ENCODE peak calls at places on chromosomes 6 and 20, in seven cellular contexts. F, M, O, E, X, C and J are unnamed samples.

GRCh38 chr20:41408131-41408789 is 41.6 kb upstream of the EMILIN3 start:
- DNase-seq in F (peak), M (no peak), O (no peak), E (no peak), X (no peak), C (no peak), J (peak)

GRCh38 chr20:57059055-57059617 is 207.3 kb downstream of the BMP7 start:
- DNase-seq in F (no peak), M (no peak), O (no peak), E (no peak), X (no peak), C (no peak), J (no peak)

GRCh38 chr6:44057931-44058616 is 69.2 kb downstream of the MRPL14 start:
- DNase-seq in F (no peak), M (no peak), O (no peak), E (no peak), X (peak), C (no peak), J (no peak)

GRCh38 chr20:11880694-11881093 is 37.0 kb upstream of the BTBD3 start:
- DNase-seq in F (no peak), M (no peak), O (no peak), E (no peak), X (no peak), C (no peak), J (no peak)

GRCh38 chr6:104483225-104483834 is 376.4 kb downstream of the HACE1 start:
- DNase-seq in F (no peak), M (peak), O (peak), E (peak), X (peak), C (peak), J (no peak)

GRCh38 chr6:99114769-99115406 is 167.1 kb upstream of the FBXL4 start:
- DNase-seq in F (no peak), M (no peak), O (no peak), E (no peak), X (no peak), C (no peak), J (no peak)

GRCh38 chr6:35044145-35044745 is 96.9 kb downstream of the TCP11 start:
- DNase-seq in F (no peak), M (peak), O (no peak), E (no peak), X (no peak), C (no peak), J (peak)

GRCh38 chr6:70566751-70567382 is at the start of gene SDHAF4:
- DNase-seq in F (peak), M (peak), O (peak), E (peak), X (peak), C (peak), J (peak)

GRCh38 chr6:111195656-111196055 is 108.4 kb downstream of the SLC16A10 start:
- DNase-seq in F (no peak), M (no peak), O (no peak), E (no peak), X (peak), C (no peak), J (no peak)

GRCh38 chr20:24730750-24731149 is 218.3 kb upstream of the CST7 start:
- DNase-seq in F (no peak), M (no peak), O (no peak), E (no peak), X (no peak), C (no peak), J (no peak)

GRCh38 chr20:24729896-24730605 is 219.0 kb upstream of the CST7 start:
- DNase-seq in F (no peak), M (no peak), O (no peak), E (no peak), X (no peak), C (no peak), J (no peak)

GRCh38 chr20:24731312-24731711 is 217.8 kb upstream of the CST7 start:
- DNase-seq in F (no peak), M (no peak), O (no peak), E (no peak), X (no peak), C (no peak), J (no peak)

GRCh38 chr20:24732599-24732998 is 216.5 kb upstream of the CST7 start:
- DNase-seq in F (no peak), M (no peak), O (no peak), E (no peak), X (no peak), C (no peak), J (no peak)

GRCh38 chr20:24732076-24732475 is 217.0 kb upstream of the CST7 start:
- DNase-seq in F (no peak), M (no peak), O (no peak), E (no peak), X (no peak), C (no peak), J (no peak)
- TF ChIP-seq POLR2AphosphoS5 in F (no peak), M (no peak), O (no peak), E (no peak), X (no peak), C (no peak), J (no peak)

DNA sequence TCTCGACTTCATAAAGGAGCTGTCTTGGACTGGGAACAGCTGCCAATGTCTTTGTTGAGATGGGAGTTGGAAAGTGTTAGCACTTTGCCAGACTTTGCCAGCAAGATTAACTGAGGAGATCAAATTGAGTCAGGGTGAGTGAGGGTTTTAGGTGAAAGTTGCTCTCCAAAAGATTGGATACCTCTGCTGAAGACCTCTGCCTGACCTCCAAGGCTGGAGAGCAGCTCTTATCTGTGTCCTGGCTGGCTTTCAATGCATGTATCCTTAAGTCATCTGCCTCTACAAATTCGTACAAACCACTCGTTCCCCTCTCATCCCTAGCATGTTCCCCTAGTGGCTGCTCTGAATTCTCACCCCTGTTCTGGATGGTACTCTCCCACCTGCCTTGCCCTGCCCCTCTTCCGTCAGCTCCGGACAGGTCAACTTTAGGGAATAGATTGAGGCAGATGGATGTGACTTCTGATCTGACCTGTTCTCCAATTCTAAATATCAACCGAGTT is at the start of gene EFCAB8:
- DNase-seq in F (no peak), M (peak), O (no peak), E (no peak), X (peak), C (no peak), J (no peak)
- TF ChIP-seq CTCF in F (no peak), M (peak), O (no peak), E (no peak), X (peak), C (no peak), J (no peak)

GRCh38 chr6:144190593-144190992 is 40.3 kb downstream of the STX11 start:
- DNase-seq in F (no peak), M (no peak), O (no peak), E (no peak), X (no peak), C (no peak), J (no peak)
- TF ChIP-seq REST in F (no peak), M (no peak), O (no peak), E (no peak), X (no peak), C (no peak), J (no peak)

DNA sequence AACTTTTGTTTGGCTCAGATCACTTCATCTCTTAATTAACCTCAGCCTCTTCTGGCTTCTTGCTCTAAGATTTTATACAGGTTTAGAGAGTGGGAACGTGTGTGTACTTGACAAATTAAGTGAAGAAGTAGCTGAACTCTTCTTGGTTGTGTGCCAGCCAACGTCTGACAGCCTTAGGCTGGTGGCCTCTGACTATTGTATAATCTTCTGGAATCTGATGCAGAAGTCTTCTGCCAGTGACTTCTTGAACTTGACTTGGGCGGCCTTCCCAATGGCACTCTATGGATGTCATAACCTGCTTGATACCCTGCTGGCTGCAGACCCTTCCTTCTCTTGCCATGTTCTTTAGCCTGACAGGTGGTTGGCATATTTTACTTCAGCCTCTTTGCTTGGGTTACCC is 660.5 kb downstream of the DOK5 start:
- DNase-seq in F (no peak), M (no peak), O (no peak), E (no peak), X (no peak), C (no peak), J (no peak)
- TF ChIP-seq POLR2AphosphoS5 in F (no peak), M (no peak), O (no peak), E (no peak), X (no peak), C (no peak), J (no peak)

DNA sequence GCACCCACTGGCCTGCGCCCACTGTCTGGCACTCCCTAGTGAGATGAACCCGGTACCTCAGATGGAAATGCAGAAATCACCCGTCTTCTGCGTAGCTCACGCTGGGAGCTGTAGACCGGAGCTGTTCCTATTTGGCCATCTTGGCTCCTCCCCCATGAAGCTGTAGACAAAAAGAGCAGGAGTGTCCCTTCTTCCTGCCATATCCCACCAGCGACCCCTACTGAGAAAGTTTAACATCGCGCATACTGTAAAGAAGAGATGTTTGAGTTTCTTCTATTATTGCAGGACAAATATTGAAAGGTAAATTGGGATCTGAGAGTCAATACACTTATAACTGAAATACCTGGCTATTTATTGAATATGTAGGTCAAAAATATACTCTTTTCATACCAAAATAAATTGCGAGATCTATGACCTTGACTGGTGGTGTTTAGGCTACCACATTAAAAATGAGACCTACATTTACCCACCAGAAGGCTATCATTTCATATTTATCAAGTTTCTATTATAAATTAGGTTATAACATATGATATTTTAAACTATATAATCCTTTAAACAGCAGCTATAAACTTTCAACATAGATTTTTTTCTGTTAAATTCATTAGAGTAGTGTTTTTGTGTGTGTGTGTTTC is 586.3 kb downstream of the HTR1B start:
- DNase-seq in F (no peak), M (peak), O (no peak), E (no peak), X (peak), C (peak), J (no peak)
- TF ChIP-seq CTCF in F (no peak), M (peak), O (no peak), E (peak), X (no peak), C (peak), J (no peak)

GRCh38 chr6:7106752-7107577 is 796 bp upstream of the RREB1 start:
- DNase-seq in F (no peak), M (peak), O (no peak), E (no peak), X (peak), C (no peak), J (peak)
- TF ChIP-seq REST in F (no peak), M (no peak), O (no peak), E (no peak), X (peak), C (no peak), J (no peak)

DNA sequence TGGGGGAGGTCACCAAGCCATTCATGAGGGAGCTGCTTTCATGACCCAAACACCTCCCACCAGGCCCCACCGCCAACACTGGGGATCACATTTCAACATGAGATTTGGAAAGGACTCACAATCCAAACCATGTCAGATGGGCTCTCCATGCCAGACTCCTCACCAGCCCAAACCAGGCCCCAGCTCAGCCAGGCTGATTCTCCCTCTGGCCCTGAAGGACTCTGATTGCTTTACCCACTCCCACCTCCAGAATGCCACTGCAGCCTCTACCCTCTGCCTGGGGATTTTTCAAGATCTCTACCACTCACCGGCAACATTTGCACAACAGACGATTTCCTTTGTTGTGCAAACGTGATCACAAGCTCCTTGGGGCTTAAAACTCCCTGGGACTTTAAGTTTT is 146.8 kb downstream of the CDH26 start:
- DNase-seq in F (no peak), M (peak), O (no peak), E (no peak), X (no peak), C (no peak), J (no peak)
- TF ChIP-seq POLR2AphosphoS5 in F (no peak), M (no peak), O (no peak), E (no peak), X (no peak), C (no peak), J (no peak)

GRCh38 chr6:6217838-6218237 is 102.6 kb downstream of the F13A1 start:
- DNase-seq in F (no peak), M (peak), O (no peak), E (no peak), X (no peak), C (no peak), J (no peak)
- TF ChIP-seq CTCF in F (no peak), M (peak), O (no peak), E (no peak), X (no peak), C (no peak), J (no peak)

DNA sequence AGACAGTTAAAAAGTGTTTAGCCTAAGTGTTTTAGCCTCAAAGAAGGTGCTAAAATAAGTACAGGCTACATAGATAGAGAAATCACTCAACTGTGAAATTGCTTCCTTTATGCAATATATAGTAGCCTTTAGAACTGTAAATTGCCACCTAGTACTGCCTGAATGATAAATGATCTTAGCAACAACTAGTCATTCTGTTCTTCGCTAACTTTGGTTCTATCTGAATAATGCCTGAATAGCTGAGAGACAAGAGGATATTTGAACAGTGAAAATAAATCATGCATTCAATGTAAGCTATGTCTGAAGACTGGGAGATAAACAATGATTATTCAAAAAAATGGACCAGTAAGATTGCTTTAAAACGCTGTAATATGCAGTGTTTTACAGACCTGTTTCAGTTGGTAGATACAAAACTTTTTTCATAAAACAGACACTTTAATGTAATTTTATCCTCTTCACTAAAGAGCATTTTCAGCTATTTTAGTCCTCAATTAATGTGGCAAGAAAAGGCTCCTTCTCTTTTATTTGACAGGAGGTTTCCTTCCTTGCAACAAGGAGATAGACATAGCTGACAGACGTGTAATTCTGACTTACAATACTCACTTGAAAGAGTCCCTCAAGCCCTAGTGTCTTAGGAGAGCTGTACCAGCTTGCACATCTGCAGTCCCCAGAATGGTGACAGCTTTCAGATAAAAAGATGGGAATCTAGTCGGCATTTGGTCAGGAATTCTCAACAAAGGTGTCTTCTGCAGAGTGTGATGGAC is 603.5 kb upstream of the PTCHD4 start:
- DNase-seq in F (no peak), M (no peak), O (no peak), E (no peak), X (no peak), C (no peak), J (no peak)
- TF ChIP-seq REST in F (no peak), M (no peak), O (no peak), E (no peak), X (no peak), C (no peak), J (no peak)